ENCODE peak calls at places on chromosomes 3 and 15, in five cellular contexts. J is IMR-90, B is left lung, P is DND-41, S is BE2C. T is an unnamed sample. For H3K9me3, the result is how much of the 10 kb centered on the place peaks cover.

GRCh38 chr15:43922021-43922420 is 95.2 kb downstream of the WDR76 start:
- DNase-seq in J (peak), B (no peak), P (no peak), S (no peak), T (no peak)

GRCh38 chr15:29133791-29134190 is 135.8 kb downstream of the NSMCE3 start:
- DNase-seq in J (no peak), B (no peak), P (no peak), S (no peak), T (no peak)

GRCh38 chr15:66825139-66825538 is 123.1 kb downstream of the SMAD6 start:
- DNase-seq in J (no peak), B (no peak), P (no peak), S (no peak), T (no peak)

GRCh38 chr15:29686079-29686425 is 136.2 kb downstream of the TJP1 start:
- DNase-seq in J (no peak), B (no peak), P (no peak), S (no peak), T (no peak)

GRCh38 chr15:71296032-71296686 is 180.9 kb downstream of the THSD4 start:
- DNase-seq in J (peak), B (no peak), P (no peak), S (no peak), T (no peak)

GRCh38 chr15:49769225-49769624 is 148.4 kb downstream of the DTWD1 start:
- DNase-seq in J (no peak), B (no peak), P (no peak), S (no peak), T (no peak)

GRCh38 chr15:48358229-48358641 is 27.0 kb downstream of the DUT start:
- DNase-seq in J (peak), B (no peak), P (no peak), S (no peak), T (no peak)

GRCh38 chr3:192907784-192908183 is 9.9 kb downstream of the MB21D2 start:
- DNase-seq in J (no peak), B (no peak), P (no peak), S (no peak), T (no peak)

GRCh38 chr3:38155825-38156224 is 9.5 kb upstream of the OXSR1 start:
- DNase-seq in J (no peak), B (no peak), P (no peak), S (no peak), T (no peak)

GRCh38 chr3:164326714-164327113 is 751.6 kb downstream of the SI start:
- DNase-seq in J (no peak), B (no peak), P (no peak), S (no peak), T (no peak)

GRCh38 chr3:129686941-129687340 is 80.5 kb upstream of the PLXND1 start:
- DNase-seq in J (no peak), B (no peak), P (no peak), S (no peak), T (no peak)

GRCh38 chr3:108578064-108578463 is 11.2 kb downstream of the CIP2A start:
- DNase-seq in J (no peak), B (no peak), P (no peak), S (no peak), T (no peak)

GRCh38 chr3:64684715-64685261 is 3.0 kb downstream of the ADAMTS9 start:
- DNase-seq in J (peak), B (peak), P (no peak), S (peak), T (no peak)

GRCh38 chr3:90055721-90056120 is 948.3 kb downstream of the EPHA3 start:
- DNase-seq in J (peak), B (no peak), P (no peak), S (no peak), T (no peak)

GRCh38 chr3:11581237-11582122 is 62.2 kb downstream of the VGLL4 start:
- DNase-seq in J (no peak), B (no peak), P (no peak), S (no peak), T (no peak)

GRCh38 chr3:169780738-169781137 is 7.5 kb downstream of the MYNN start:
- DNase-seq in J (no peak), B (no peak), P (no peak), S (no peak), T (no peak)

GRCh38 chr3:160448845-160449659 is 534 bp downstream of the TRIM59 start:
- DNase-seq in J (peak), B (no peak), P (no peak), S (no peak), T (peak)

GRCh38 chr3:23146163-23146562 is 57.0 kb upstream of the UBE2E2 start:
- DNase-seq in J (no peak), B (no peak), P (no peak), S (no peak), T (no peak)

DNA sequence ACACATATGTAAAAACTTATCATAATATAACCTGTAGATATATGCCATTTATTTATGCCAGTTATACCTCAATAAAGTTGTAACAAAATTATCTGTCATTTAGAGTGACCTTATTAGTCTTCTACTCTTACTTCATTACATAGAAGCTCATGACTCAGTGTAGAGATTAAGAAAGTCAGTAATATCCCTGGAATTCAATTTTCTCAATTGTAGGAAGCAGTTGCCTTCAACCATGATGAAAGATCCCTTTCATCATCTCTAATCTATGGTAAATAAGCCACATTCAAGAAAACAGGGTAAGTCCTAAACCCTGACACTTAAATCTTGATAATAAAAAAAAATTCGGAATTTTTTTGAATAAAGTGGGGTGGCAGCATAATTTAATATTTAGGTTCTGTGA is 216.5 kb upstream of the PEX5L start:
- DNase-seq in J (peak), B (no peak), P (no peak), S (no peak), T (no peak)
- TF ChIP-seq CTCF in J (no peak), B (no peak), P (no peak), S (no peak), T (no peak)

GRCh38 chr3:72985576-72985975 is 11.0 kb upstream of the PPP4R2 start:
- DNase-seq in J (no peak), B (no peak), P (no peak), S (no peak), T (no peak)
- H3K9me3 ChIP-seq in J (under half), B (under half), P (under half), S (under half), T (under half)

DNA sequence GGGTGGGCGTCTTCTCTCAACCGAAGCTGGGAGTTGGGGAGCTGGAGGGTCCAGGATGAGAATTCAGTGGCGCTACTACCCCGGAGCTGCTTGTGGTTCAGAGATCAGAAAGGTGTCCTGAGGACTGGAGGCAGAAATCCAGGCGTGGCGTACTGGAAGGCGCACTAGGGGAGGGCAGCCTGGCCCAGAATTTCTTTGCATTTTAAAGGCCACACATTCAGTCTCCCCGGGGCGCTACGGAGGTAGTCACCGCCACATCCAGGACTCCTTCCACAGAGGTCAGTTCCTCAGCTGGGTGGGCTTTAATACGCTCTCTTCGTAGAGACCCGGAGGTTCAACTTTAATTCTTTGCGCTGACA is 346 bp downstream of the MCTP2 start:
- DNase-seq in J (no peak), B (peak), P (no peak), S (no peak), T (no peak)
- TF ChIP-seq CTCF in J (no peak), B (no peak), P (no peak), S (no peak), T (no peak)

DNA sequence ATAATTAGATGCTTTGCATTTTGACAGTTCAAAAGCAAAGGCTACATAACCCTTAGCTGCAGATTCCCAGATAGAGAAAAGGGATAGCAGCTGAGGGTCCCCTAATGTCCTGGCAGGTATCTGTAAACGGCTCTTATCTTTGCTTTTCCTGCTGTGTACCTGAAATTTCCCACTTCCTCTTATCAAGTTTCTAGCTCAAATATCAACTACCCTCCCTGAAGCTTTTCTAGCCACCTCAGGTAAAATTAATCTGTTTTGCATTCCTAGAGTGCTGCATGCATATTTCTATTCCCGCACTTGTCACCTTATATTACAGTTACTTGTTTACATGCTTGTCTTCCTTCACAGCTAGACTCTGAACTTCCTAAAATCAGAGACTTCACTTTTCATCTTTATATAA is 55.6 kb upstream of the STXBP5L start:
- DNase-seq in J (no peak), B (no peak), P (no peak), S (no peak), T (no peak)
- H3K9me3 ChIP-seq in J (under half), B (under half), P (under half), S (under half), T (under half)

GRCh38 chr15:64767203-64767602 is 8.2 kb downstream of the RBPMS2 start:
- DNase-seq in J (no peak), B (no peak), P (no peak), S (no peak), T (no peak)
- TF ChIP-seq CTCF in J (no peak), B (no peak), P (no peak), S (peak), T (no peak)

DNA sequence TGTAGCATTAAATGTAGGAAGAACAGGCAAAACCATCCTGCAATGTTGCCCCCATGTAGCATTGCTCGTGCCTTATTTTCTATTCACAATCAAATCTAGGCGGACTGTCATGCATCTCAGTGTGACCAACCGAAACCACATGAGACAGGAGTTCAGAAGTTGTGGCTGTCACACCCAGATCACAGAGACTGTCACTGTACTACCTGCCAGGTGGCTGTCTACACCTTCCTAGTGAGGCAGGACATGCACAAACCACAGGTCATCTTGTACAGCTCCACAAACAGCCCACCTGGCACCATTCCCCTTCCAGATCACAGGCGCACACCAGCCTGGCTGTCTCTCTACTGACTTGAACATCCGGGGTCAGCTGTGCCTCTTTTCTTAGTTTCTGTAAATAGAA is 392.8 kb downstream of the OCA2 start:
- DNase-seq in J (no peak), B (no peak), P (no peak), S (no peak), T (no peak)
- H3K9me3 ChIP-seq in J (under half), B (under half), P (under half), S (under half), T (under half)

DNA sequence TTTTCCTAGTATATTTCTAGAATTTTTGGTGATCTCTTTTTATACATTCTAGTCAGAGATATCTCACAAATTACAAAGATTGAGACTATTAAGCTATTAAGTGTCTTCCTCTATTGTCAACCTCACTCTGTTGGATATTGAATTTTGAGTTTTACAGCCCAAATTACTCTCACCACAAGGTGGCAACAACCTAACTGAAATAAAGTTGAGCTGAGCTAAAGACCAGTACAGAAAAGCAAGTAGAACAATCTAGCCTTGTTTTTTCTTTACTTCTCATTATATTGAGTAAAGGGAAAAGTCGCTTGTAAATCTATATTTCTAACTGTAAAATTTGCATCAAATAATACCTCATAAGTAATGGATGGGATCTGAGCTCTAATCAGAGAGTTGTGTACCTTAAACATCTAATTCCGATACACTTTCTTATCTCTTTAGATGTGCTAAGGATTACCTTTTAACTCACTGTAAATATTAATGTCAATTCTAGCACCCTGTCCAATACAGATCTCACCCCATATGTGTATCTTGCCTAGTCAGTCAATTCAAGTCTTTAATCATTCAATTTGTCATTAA is 13.6 kb upstream of the COMMD2 start:
- DNase-seq in J (peak), B (no peak), P (no peak), S (no peak), T (no peak)
- TF ChIP-seq CTCF in J (peak), B (peak), P (peak), S (peak), T (peak)

DNA sequence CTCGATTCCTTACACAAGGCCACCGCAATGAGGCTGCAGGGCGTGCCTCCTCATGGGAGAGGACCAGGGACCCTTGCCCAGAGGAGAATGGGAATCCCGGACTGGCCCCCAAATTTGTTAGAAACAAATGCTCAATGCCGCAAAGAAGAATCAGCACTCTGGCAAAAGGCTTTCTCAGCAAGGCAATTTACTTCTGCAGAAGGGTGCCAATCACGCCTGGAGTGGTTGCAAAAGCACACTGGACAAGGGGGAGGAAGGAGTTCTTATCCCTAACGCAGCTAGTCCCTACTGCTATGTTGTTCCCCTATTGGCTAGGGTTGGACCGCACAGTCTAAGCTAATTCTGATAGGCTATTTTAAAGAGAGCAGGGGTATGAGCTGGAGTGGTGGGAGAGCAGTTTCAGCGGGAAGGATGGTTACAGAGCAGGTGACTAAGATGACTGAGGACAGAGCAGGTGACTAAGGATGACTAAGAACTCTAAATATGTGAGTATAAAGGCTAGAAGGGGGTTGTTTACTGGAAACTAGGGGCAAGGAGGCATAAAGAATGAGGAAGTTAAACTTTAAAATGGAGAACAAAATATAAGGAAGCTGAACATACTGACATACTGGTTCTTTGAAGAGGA is 48.5 kb downstream of the KATNBL1 start:
- DNase-seq in J (peak), B (no peak), P (no peak), S (no peak), T (no peak)
- H3K9me3 ChIP-seq in J (under half), B (under half), P (under half), S (under half), T (under half)

T was measured in CD4-positive, alpha-beta T cell.